ENCODE peak calls at places on chromosomes 16 and 17, in ten cellular contexts. S, T, J, U, E, K, Z, W, H and Q are unnamed samples.

GRCh38 chr17:8593830-8594229 is 36.7 kb downstream of the MYH10 start:
- DNase-seq in W (no peak), Z (no peak), E (no peak), T (no peak), U (no peak), H (no peak), S (no peak), J (no peak), K (no peak), Q (no peak)

GRCh38 chr16:75099738-75100615 is 16.6 kb downstream of the LDHD start:
- DNase-seq in T (no peak), W (no peak), E (peak), J (no peak), S (peak), U (no peak), Z (no peak), K (no peak), H (no peak), Q (peak)

GRCh38 chr16:57574086-57574485 is 31.6 kb downstream of the ADGRG5 start:
- DNase-seq in S (no peak), H (no peak), U (no peak), K (no peak), J (no peak), W (no peak), T (no peak), Z (no peak), E (no peak), Q (no peak)

GRCh38 chr16:3514621-3515020 is 13.8 kb downstream of the CLUAP1 start:
- DNase-seq in W (no peak), Z (no peak), S (no peak), H (no peak), T (no peak), J (no peak), E (peak), U (no peak), K (no peak), Q (no peak)

GRCh38 chr17:34081269-34081668 is 173.8 kb upstream of the CCL2 start:
- DNase-seq in K (no peak), U (no peak), Z (no peak), E (no peak), J (no peak), S (peak), W (no peak), H (peak), T (no peak), Q (no peak)

GRCh38 chr16:65878347-65878746 is 488.1 kb upstream of the CDH5 start:
- DNase-seq in U (no peak), E (no peak), T (no peak), Z (no peak), J (no peak), H (no peak), S (no peak), K (no peak), W (no peak), Q (no peak)

GRCh38 chr16:21260870-21261791 is 17.0 kb downstream of the CRYM start:
- DNase-seq in T (no peak), Z (no peak), J (no peak), S (no peak), H (no peak), K (no peak), E (peak), W (no peak), U (no peak), Q (no peak)

GRCh38 chr17:75755205-75755901 is 9.6 kb downstream of the GALK1 start:
- DNase-seq in S (peak), W (no peak), Z (no peak), E (peak), T (no peak), J (no peak), H (no peak), U (no peak), K (no peak), Q (no peak)

GRCh38 chr16:79008869-79009179 is 591.7 kb downstream of the MAF start:
- DNase-seq in J (no peak), E (no peak), H (no peak), W (no peak), U (no peak), Z (no peak), K (no peak), S (no peak), T (no peak), Q (no peak)

GRCh38 chr17:39212841-39213480 is 12.8 kb downstream of the STAC2 start:
- DNase-seq in W (no peak), H (no peak), E (no peak), Z (no peak), K (no peak), T (no peak), S (no peak), J (no peak), U (no peak), Q (no peak)

GRCh38 chr17:81402530-81402941 is 7.3 kb downstream of the BAHCC1 start:
- DNase-seq in S (no peak), J (no peak), Z (no peak), H (no peak), W (no peak), T (no peak), K (no peak), U (no peak), E (no peak), Q (no peak)

GRCh38 chr17:74750327-74751069 is 2.1 kb downstream of the NHERF1 start:
- DNase-seq in T (no peak), H (no peak), W (peak), K (no peak), Z (peak), J (no peak), U (peak), S (peak), E (no peak), Q (peak)

GRCh38 chr16:77066896-77067496 is 124.0 kb upstream of the MON1B start:
- DNase-seq in U (no peak), K (no peak), Z (no peak), T (no peak), J (no peak), H (no peak), W (no peak), S (no peak), E (no peak), Q (no peak)

GRCh38 chr16:31265329-31266245 is 5.8 kb downstream of the ITGAM start:
- DNase-seq in E (no peak), Z (no peak), K (no peak), J (no peak), W (no peak), T (peak), S (peak), H (peak), U (no peak), Q (peak)

GRCh38 chr16:48318630-48319029 is 66.6 kb downstream of the SIAH1 start:
- DNase-seq in Z (peak), J (no peak), U (peak), W (peak), S (peak), H (no peak), K (peak), T (no peak), E (peak), Q (no peak)

GRCh38 chr16:20114356-20114755 is 40.7 kb upstream of the GPR139 start:
- DNase-seq in J (no peak), U (peak), S (no peak), W (no peak), K (no peak), E (no peak), Z (no peak), H (no peak), T (no peak), Q (no peak)

GRCh38 chr16:48676836-48677235 is 66.9 kb upstream of the N4BP1 start:
- DNase-seq in S (no peak), T (no peak), U (no peak), E (peak), W (no peak), J (no peak), H (no peak), K (no peak), Z (no peak), Q (no peak)

GRCh38 chr17:58487589-58488427 is at the start of gene HSF5:
- DNase-seq in S (peak), H (peak), Z (no peak), J (no peak), E (no peak), U (no peak), W (no peak), T (peak), K (peak), Q (peak)

GRCh38 chr16:74596586-74596985 is 10.3 kb downstream of the GLG1 start:
- DNase-seq in T (no peak), U (no peak), Z (no peak), H (no peak), J (peak), K (no peak), S (no peak), E (no peak), W (no peak), Q (no peak)

GRCh38 chr16:64449511-64449910 is 672.4 kb downstream of the CDH11 start:
- DNase-seq in H (no peak), T (no peak), U (no peak), E (peak), W (no peak), K (no peak), J (no peak), Z (no peak), S (no peak), Q (no peak)

GRCh38 chr17:12865769-12866168 is 76.5 kb downstream of the ARHGAP44 start:
- DNase-seq in S (no peak), T (no peak), E (no peak), Z (no peak), K (no peak), W (no peak), H (no peak), J (no peak), U (no peak), Q (no peak)

GRCh38 chr16:75323928-75324327 is 72.5 kb upstream of the BCAR1 start:
- DNase-seq in U (no peak), E (peak), S (no peak), K (no peak), J (no peak), T (no peak), W (no peak), H (no peak), Z (no peak), Q (no peak)

GRCh38 chr16:69894675-69895074 is 56.5 kb upstream of the CLEC18A start:
- DNase-seq in K (no peak), W (peak), H (no peak), J (no peak), T (no peak), E (no peak), U (peak), S (no peak), Z (peak), Q (no peak)

GRCh38 chr17:83202002-83203000 is 122.9 kb downstream of the METRNL start:
- DNase-seq in T (no peak), Z (no peak), K (no peak), U (no peak), H (no peak), J (peak), E (peak), S (peak), W (no peak), Q (peak)

GRCh38 chr17:82941021-82942001 is 101.5 kb upstream of the ZNF750 start:
- DNase-seq in K (no peak), T (no peak), Z (no peak), E (no peak), S (no peak), H (no peak), J (peak), U (no peak), W (no peak), Q (no peak)

GRCh38 chr17:43434902-43435319 is 36.1 kb downstream of the ARL4D start:
- DNase-seq in H (no peak), Z (no peak), E (no peak), S (no peak), U (no peak), T (no peak), J (no peak), W (no peak), K (no peak), Q (no peak)

GRCh38 chr17:30251931-30252330 is 16.4 kb upstream of the SLC6A4 start:
- DNase-seq in Z (no peak), T (no peak), S (no peak), H (no peak), E (no peak), U (no peak), K (no peak), W (no peak), J (no peak), Q (no peak)

GRCh38 chr17:6703751-6704150 is 9.4 kb downstream of the SLC13A5 start:
- DNase-seq in K (no peak), U (no peak), T (no peak), J (no peak), H (no peak), Z (no peak), S (no peak), W (no peak), E (no peak), Q (no peak)

GRCh38 chr16:29720703-29721102 is 25.1 kb downstream of the C16orf54 start:
- DNase-seq in S (no peak), W (no peak), H (no peak), U (no peak), K (no peak), Z (no peak), T (no peak), E (no peak), J (no peak), Q (no peak)

GRCh38 chr17:65009848-65010247 is 46.7 kb downstream of the GNA13 start:
- DNase-seq in Z (no peak), S (no peak), W (no peak), K (no peak), E (no peak), U (no peak), H (no peak), J (no peak), T (no peak), Q (no peak)

GRCh38 chr17:71251936-71252335 is 868.9 kb upstream of the SOX9 start:
- DNase-seq in E (peak), Z (no peak), T (no peak), W (no peak), K (no peak), U (no peak), J (no peak), S (no peak), H (no peak), Q (no peak)

GRCh38 chr17:16425698-16426659 is 10.6 kb downstream of the TRPV2 start:
- DNase-seq in E (no peak), T (no peak), K (no peak), H (no peak), S (no peak), J (no peak), U (no peak), W (no peak), Z (no peak), Q (no peak)

GRCh38 chr16:89784409-89784808 is 32.0 kb downstream of the FANCA start:
- DNase-seq in S (no peak), J (no peak), Z (no peak), H (no peak), U (no peak), W (no peak), K (peak), E (no peak), T (no peak), Q (no peak)

GRCh38 chr16:23694707-23695373 is 16.2 kb downstream of the PLK1 start:
- DNase-seq in Z (no peak), H (no peak), T (no peak), E (peak), U (no peak), J (no peak), S (no peak), K (no peak), W (no peak), Q (no peak)

GRCh38 chr17:79892457-79893236 is 53.4 kb upstream of the CBX4 start:
- DNase-seq in J (no peak), H (no peak), W (no peak), S (no peak), Z (no peak), U (no peak), E (no peak), T (no peak), K (no peak), Q (no peak)